ENCODE peak calls at places on chromosomes 5 and 9, in nine cellular contexts. One of them, this sample, is unnamed. For H3K4me1, the result is how much of the 10 kb centered on the place peaks cover.

GRCh38 chr9:137293094-137293481 is 9.0 kb downstream of the NRARP start:
- DNase-seq in neuronal stem cell: no peak
- DNase-seq in A549: no peak
- DNase-seq in CD8-positive, alpha-beta memory T cell: no peak
- DNase-seq in mammary epithelial cell: no peak
- DNase-seq in OCI-LY7: no peak
- DNase-seq in fibroblast of lung: no peak
- DNase-seq in right lobe of liver: no peak
- DNase-seq in mesendoderm: no peak
- DNase-seq in this sample: peak

GRCh38 chr5:40801771-40802562 is 3.8 kb upstream of the PRKAA1 start:
- DNase-seq in neuronal stem cell: no peak
- DNase-seq in A549: no peak
- DNase-seq in CD8-positive, alpha-beta memory T cell: no peak
- DNase-seq in mammary epithelial cell: no peak
- DNase-seq in OCI-LY7: no peak
- DNase-seq in fibroblast of lung: no peak
- DNase-seq in right lobe of liver: no peak
- DNase-seq in mesendoderm: peak
- DNase-seq in this sample: no peak

GRCh38 chr9:107142896-107143603 is 140.0 kb upstream of the RAD23B start:
- DNase-seq in neuronal stem cell: no peak
- DNase-seq in A549: no peak
- DNase-seq in CD8-positive, alpha-beta memory T cell: no peak
- DNase-seq in mammary epithelial cell: peak
- DNase-seq in OCI-LY7: no peak
- DNase-seq in fibroblast of lung: peak
- DNase-seq in right lobe of liver: no peak
- DNase-seq in mesendoderm: no peak
- DNase-seq in this sample: no peak

GRCh38 chr9:27785714-27786100 is 212.4 kb upstream of the C9orf72 start:
- DNase-seq in neuronal stem cell: no peak
- DNase-seq in A549: no peak
- DNase-seq in CD8-positive, alpha-beta memory T cell: no peak
- DNase-seq in mammary epithelial cell: peak
- DNase-seq in OCI-LY7: no peak
- DNase-seq in fibroblast of lung: peak
- DNase-seq in right lobe of liver: no peak
- DNase-seq in mesendoderm: no peak
- DNase-seq in this sample: no peak

GRCh38 chr5:134457801-134458200 is 46.1 kb upstream of the CDKN2AIPNL start:
- DNase-seq in neuronal stem cell: no peak
- DNase-seq in A549: no peak
- DNase-seq in CD8-positive, alpha-beta memory T cell: no peak
- DNase-seq in mammary epithelial cell: no peak
- DNase-seq in OCI-LY7: no peak
- DNase-seq in fibroblast of lung: no peak
- DNase-seq in right lobe of liver: no peak
- DNase-seq in mesendoderm: no peak
- DNase-seq in this sample: no peak

GRCh38 chr5:138469540-138470321 is 4.5 kb downstream of the EGR1 start:
- DNase-seq in neuronal stem cell: no peak
- DNase-seq in A549: peak
- DNase-seq in CD8-positive, alpha-beta memory T cell: peak
- DNase-seq in mammary epithelial cell: peak
- DNase-seq in OCI-LY7: no peak
- DNase-seq in fibroblast of lung: peak
- DNase-seq in right lobe of liver: no peak
- DNase-seq in mesendoderm: peak
- DNase-seq in this sample: no peak

GRCh38 chr9:117403403-117403811 is 11.4 kb downstream of the ASTN2 start:
- DNase-seq in neuronal stem cell: no peak
- DNase-seq in A549: no peak
- DNase-seq in CD8-positive, alpha-beta memory T cell: no peak
- DNase-seq in mammary epithelial cell: no peak
- DNase-seq in OCI-LY7: no peak
- DNase-seq in fibroblast of lung: no peak
- DNase-seq in right lobe of liver: no peak
- DNase-seq in mesendoderm: peak
- DNase-seq in this sample: no peak

GRCh38 chr5:171495122-171495700 is 75.8 kb downstream of the FGF18 start:
- DNase-seq in neuronal stem cell: no peak
- DNase-seq in A549: no peak
- DNase-seq in CD8-positive, alpha-beta memory T cell: no peak
- DNase-seq in mammary epithelial cell: no peak
- DNase-seq in OCI-LY7: no peak
- DNase-seq in fibroblast of lung: peak
- DNase-seq in right lobe of liver: no peak
- DNase-seq in mesendoderm: peak
- DNase-seq in this sample: no peak

GRCh38 chr9:126804696-126805545 is at the start of gene ZBTB43:
- DNase-seq in neuronal stem cell: peak
- DNase-seq in A549: peak
- DNase-seq in CD8-positive, alpha-beta memory T cell: peak
- DNase-seq in mammary epithelial cell: peak
- DNase-seq in OCI-LY7: peak
- DNase-seq in fibroblast of lung: peak
- DNase-seq in right lobe of liver: peak
- DNase-seq in mesendoderm: peak
- DNase-seq in this sample: peak

GRCh38 chr9:126804198-126804695 is 593 bp upstream of the ZBTB43 start:
- DNase-seq in neuronal stem cell: no peak
- DNase-seq in A549: no peak
- DNase-seq in CD8-positive, alpha-beta memory T cell: no peak
- DNase-seq in mammary epithelial cell: no peak
- DNase-seq in OCI-LY7: no peak
- DNase-seq in fibroblast of lung: no peak
- DNase-seq in right lobe of liver: no peak
- DNase-seq in mesendoderm: no peak
- DNase-seq in this sample: no peak

GRCh38 chr9:126802343-126803059 is 2.3 kb upstream of the ZBTB43 start:
- DNase-seq in neuronal stem cell: no peak
- DNase-seq in A549: no peak
- DNase-seq in CD8-positive, alpha-beta memory T cell: no peak
- DNase-seq in mammary epithelial cell: peak
- DNase-seq in OCI-LY7: no peak
- DNase-seq in fibroblast of lung: no peak
- DNase-seq in right lobe of liver: no peak
- DNase-seq in mesendoderm: no peak
- DNase-seq in this sample: no peak

GRCh38 chr9:126806336-126806735 is 1.5 kb downstream of the ZBTB43 start:
- DNase-seq in neuronal stem cell: no peak
- DNase-seq in A549: no peak
- DNase-seq in CD8-positive, alpha-beta memory T cell: no peak
- DNase-seq in mammary epithelial cell: peak
- DNase-seq in OCI-LY7: no peak
- DNase-seq in fibroblast of lung: peak
- DNase-seq in right lobe of liver: no peak
- DNase-seq in mesendoderm: no peak
- DNase-seq in this sample: no peak

DNA sequence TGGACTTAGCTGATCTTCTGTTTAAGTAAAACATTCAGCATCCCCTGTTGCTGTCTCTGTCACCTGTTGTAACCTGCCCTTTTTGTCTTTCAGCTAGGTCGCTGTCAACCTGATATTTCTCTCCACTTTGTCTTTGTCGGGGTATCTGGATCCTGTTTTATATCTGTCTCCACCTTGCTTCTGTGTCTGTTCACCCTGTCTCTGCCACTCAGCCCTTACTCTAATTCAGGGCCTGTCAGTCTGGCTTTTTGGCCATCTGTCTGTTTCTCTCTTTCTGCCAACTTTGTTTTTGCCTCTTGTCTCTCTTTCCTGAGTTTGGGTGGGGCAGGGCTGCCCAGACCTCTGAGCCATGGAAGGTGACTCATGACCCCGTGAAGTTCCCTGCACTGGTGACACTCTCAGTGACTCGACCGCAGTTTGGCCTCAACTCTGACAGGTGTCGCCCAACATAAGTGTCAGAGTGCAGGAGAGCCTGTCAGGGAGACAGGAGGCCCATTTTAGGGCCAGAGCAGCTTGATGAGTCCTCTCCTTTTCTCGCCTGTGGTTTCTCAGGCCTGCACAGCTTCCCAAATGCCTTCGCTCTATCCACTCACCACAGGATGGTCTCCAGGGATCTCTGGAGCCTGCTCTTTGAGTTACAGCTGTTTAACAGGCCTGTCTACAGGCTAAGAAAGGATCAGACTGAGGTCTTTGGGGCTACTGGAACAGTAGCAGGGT is 864 bp downstream of the ZBTB43 start:
- DNase-seq in neuronal stem cell: no peak
- DNase-seq in A549: peak
- DNase-seq in CD8-positive, alpha-beta memory T cell: peak
- DNase-seq in mammary epithelial cell: peak
- DNase-seq in OCI-LY7: peak
- DNase-seq in fibroblast of lung: peak
- DNase-seq in right lobe of liver: peak
- DNase-seq in mesendoderm: peak
- DNase-seq in this sample: peak
- H3K4me1 ChIP-seq in neuronal stem cell: under half
- H3K4me1 ChIP-seq in A549: under half
- H3K4me1 ChIP-seq in CD8-positive, alpha-beta memory T cell: under half
- H3K4me1 ChIP-seq in mammary epithelial cell: under half
- H3K4me1 ChIP-seq in OCI-LY7: under half
- H3K4me1 ChIP-seq in fibroblast of lung: under half
- H3K4me1 ChIP-seq in right lobe of liver: under half
- H3K4me1 ChIP-seq in mesendoderm: under half
- H3K4me1 ChIP-seq in this sample: under half

GRCh38 chr9:547309-547708 is 294.2 kb upstream of the DMRT1 start:
- DNase-seq in neuronal stem cell: no peak
- DNase-seq in A549: no peak
- DNase-seq in CD8-positive, alpha-beta memory T cell: no peak
- DNase-seq in mammary epithelial cell: no peak
- DNase-seq in OCI-LY7: no peak
- DNase-seq in fibroblast of lung: no peak
- DNase-seq in right lobe of liver: no peak
- DNase-seq in mesendoderm: no peak
- DNase-seq in this sample: no peak
- H3K4me3 ChIP-seq in neuronal stem cell: no peak
- H3K4me3 ChIP-seq in A549: no peak
- H3K4me3 ChIP-seq in CD8-positive, alpha-beta memory T cell: no peak
- H3K4me3 ChIP-seq in mammary epithelial cell: no peak
- H3K4me3 ChIP-seq in OCI-LY7: peak
- H3K4me3 ChIP-seq in fibroblast of lung: no peak
- H3K4me3 ChIP-seq in right lobe of liver: no peak
- H3K4me3 ChIP-seq in mesendoderm: no peak
- H3K4me3 ChIP-seq in this sample: no peak

GRCh38 chr5:175477440-175477839 is 920 bp upstream of the SFXN1 start:
- DNase-seq in neuronal stem cell: no peak
- DNase-seq in A549: no peak
- DNase-seq in CD8-positive, alpha-beta memory T cell: no peak
- DNase-seq in mammary epithelial cell: no peak
- DNase-seq in OCI-LY7: no peak
- DNase-seq in fibroblast of lung: no peak
- DNase-seq in right lobe of liver: no peak
- DNase-seq in mesendoderm: no peak
- DNase-seq in this sample: no peak

GRCh38 chr5:175478384-175479124 is at the start of gene SFXN1:
- DNase-seq in neuronal stem cell: peak
- DNase-seq in A549: peak
- DNase-seq in CD8-positive, alpha-beta memory T cell: peak
- DNase-seq in mammary epithelial cell: peak
- DNase-seq in OCI-LY7: peak
- DNase-seq in fibroblast of lung: peak
- DNase-seq in right lobe of liver: peak
- DNase-seq in mesendoderm: peak
- DNase-seq in this sample: peak

GRCh38 chr5:175475248-175475647 is 3.1 kb upstream of the SFXN1 start:
- DNase-seq in neuronal stem cell: no peak
- DNase-seq in A549: no peak
- DNase-seq in CD8-positive, alpha-beta memory T cell: no peak
- DNase-seq in mammary epithelial cell: no peak
- DNase-seq in OCI-LY7: no peak
- DNase-seq in fibroblast of lung: no peak
- DNase-seq in right lobe of liver: no peak
- DNase-seq in mesendoderm: no peak
- DNase-seq in this sample: no peak

GRCh38 chr5:175479125-175479881 is 943 bp downstream of the SFXN1 start:
- DNase-seq in neuronal stem cell: no peak
- DNase-seq in A549: no peak
- DNase-seq in CD8-positive, alpha-beta memory T cell: no peak
- DNase-seq in mammary epithelial cell: no peak
- DNase-seq in OCI-LY7: peak
- DNase-seq in fibroblast of lung: no peak
- DNase-seq in right lobe of liver: no peak
- DNase-seq in mesendoderm: no peak
- DNase-seq in this sample: no peak

DNA sequence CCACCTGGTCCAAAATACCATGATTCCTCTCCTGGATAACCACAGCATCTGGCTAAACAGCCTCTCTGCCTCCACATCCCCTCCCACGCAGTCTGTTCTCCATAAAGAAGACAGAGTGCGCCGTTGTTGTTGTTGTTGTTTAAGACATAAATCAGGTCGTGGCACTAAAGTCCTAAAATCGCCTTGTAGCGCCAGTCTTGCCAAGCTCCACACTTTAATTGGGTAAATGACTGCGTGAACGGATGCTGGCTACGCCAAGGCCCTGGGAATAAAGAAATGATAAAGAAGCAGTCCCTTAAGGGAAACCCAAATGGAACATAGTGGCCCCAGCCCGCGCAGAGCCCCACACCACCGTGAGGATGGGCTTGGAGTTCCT is 364 bp upstream of the SFXN1 start:
- DNase-seq in neuronal stem cell: no peak
- DNase-seq in A549: no peak
- DNase-seq in CD8-positive, alpha-beta memory T cell: no peak
- DNase-seq in mammary epithelial cell: no peak
- DNase-seq in OCI-LY7: peak
- DNase-seq in fibroblast of lung: no peak
- DNase-seq in right lobe of liver: no peak
- DNase-seq in mesendoderm: no peak
- DNase-seq in this sample: no peak
- H3K27ac ChIP-seq in neuronal stem cell: no peak
- H3K27ac ChIP-seq in A549: peak
- H3K27ac ChIP-seq in CD8-positive, alpha-beta memory T cell: no peak
- H3K27ac ChIP-seq in mammary epithelial cell: no peak
- H3K27ac ChIP-seq in OCI-LY7: no peak
- H3K27ac ChIP-seq in fibroblast of lung: no peak
- H3K27ac ChIP-seq in right lobe of liver: peak
- H3K27ac ChIP-seq in mesendoderm: no peak
- H3K27ac ChIP-seq in this sample: peak

GRCh38 chr5:54442271-54442670 is 13.2 kb upstream of the HSPB3 start:
- DNase-seq in neuronal stem cell: no peak
- DNase-seq in A549: no peak
- DNase-seq in CD8-positive, alpha-beta memory T cell: no peak
- DNase-seq in mammary epithelial cell: peak
- DNase-seq in OCI-LY7: no peak
- DNase-seq in fibroblast of lung: peak
- DNase-seq in right lobe of liver: no peak
- DNase-seq in mesendoderm: peak
- DNase-seq in this sample: no peak

GRCh38 chr5:54446169-54446786 is 9.2 kb upstream of the HSPB3 start:
- DNase-seq in neuronal stem cell: no peak
- DNase-seq in A549: no peak
- DNase-seq in CD8-positive, alpha-beta memory T cell: no peak
- DNase-seq in mammary epithelial cell: no peak
- DNase-seq in OCI-LY7: no peak
- DNase-seq in fibroblast of lung: no peak
- DNase-seq in right lobe of liver: no peak
- DNase-seq in mesendoderm: no peak
- DNase-seq in this sample: no peak

GRCh38 chr5:54440456-54440893 is 15.0 kb upstream of the HSPB3 start:
- DNase-seq in neuronal stem cell: no peak
- DNase-seq in A549: no peak
- DNase-seq in CD8-positive, alpha-beta memory T cell: no peak
- DNase-seq in mammary epithelial cell: peak
- DNase-seq in OCI-LY7: peak
- DNase-seq in fibroblast of lung: no peak
- DNase-seq in right lobe of liver: no peak
- DNase-seq in mesendoderm: no peak
- DNase-seq in this sample: no peak

GRCh38 chr5:54445691-54446090 is 9.8 kb upstream of the HSPB3 start:
- DNase-seq in neuronal stem cell: no peak
- DNase-seq in A549: no peak
- DNase-seq in CD8-positive, alpha-beta memory T cell: no peak
- DNase-seq in mammary epithelial cell: no peak
- DNase-seq in OCI-LY7: no peak
- DNase-seq in fibroblast of lung: no peak
- DNase-seq in right lobe of liver: no peak
- DNase-seq in mesendoderm: no peak
- DNase-seq in this sample: no peak

GRCh38 chr5:54443264-54443663 is 12.2 kb upstream of the HSPB3 start:
- DNase-seq in neuronal stem cell: no peak
- DNase-seq in A549: peak
- DNase-seq in CD8-positive, alpha-beta memory T cell: no peak
- DNase-seq in mammary epithelial cell: peak
- DNase-seq in OCI-LY7: peak
- DNase-seq in fibroblast of lung: peak
- DNase-seq in right lobe of liver: no peak
- DNase-seq in mesendoderm: peak
- DNase-seq in this sample: no peak
- H3K4me1 ChIP-seq in neuronal stem cell: under half
- H3K4me1 ChIP-seq in A549: under half
- H3K4me1 ChIP-seq in CD8-positive, alpha-beta memory T cell: under half
- H3K4me1 ChIP-seq in mammary epithelial cell: under half
- H3K4me1 ChIP-seq in OCI-LY7: under half
- H3K4me1 ChIP-seq in fibroblast of lung: under half
- H3K4me1 ChIP-seq in right lobe of liver: under half
- H3K4me1 ChIP-seq in mesendoderm: under half
- H3K4me1 ChIP-seq in this sample: under half

This sample was measured in pancreas.